ENCODE peak calls at places on chromosomes 3 and 15, in five cellular contexts. U is PC-9, J is IMR-90, P is heart left ventricle, I is tibial artery. D is an unnamed sample.

GRCh38 chr3:48408823-48409281 is 21.0 kb downstream of the PLXNB1 start:
- DNase-seq in U (no peak), P (no peak), I (peak; percentile 18), J (no peak), D (no peak)

GRCh38 chr3:13671536-13672233 is 122.8 kb downstream of the FBLN2 start:
- DNase-seq in U (no peak), J (no peak), I (no peak), P (no peak), D (no peak)

GRCh38 chr3:24472358-24472757 is 22.3 kb downstream of the THRB start:
- DNase-seq in J (no peak), I (no peak), U (no peak), P (no peak), D (no peak)

GRCh38 chr3:12934431-12934830 is 93.1 kb upstream of the RPL32 start:
- DNase-seq in I (peak; percentile 75), P (peak; percentile 92), J (no peak), U (no peak), D (peak; percentile 77)

GRCh38 chr15:58748787-58749531 is 548 bp downstream of the ADAM10 start:
- DNase-seq in I (peak; percentile 53), J (no peak), P (peak; percentile 64), U (peak; percentile 31), D (peak; percentile 36)

GRCh38 chr3:125556314-125556713 is 36.3 kb upstream of the SNX4 start:
- DNase-seq in U (no peak), I (no peak), P (no peak), J (peak; percentile 89), D (peak; percentile 70)

GRCh38 chr15:81349271-81349670 is 24.7 kb downstream of the TMC3 start:
- DNase-seq in U (no peak), J (no peak), I (no peak), P (no peak), D (no peak)

GRCh38 chr3:30548605-30549004 is 57.8 kb upstream of the TGFBR2 start:
- DNase-seq in J (no peak), U (no peak), P (no peak), I (no peak), D (no peak)

GRCh38 chr3:182697345-182697919 is 95.9 kb upstream of the ATP11B start:
- DNase-seq in U (no peak), J (no peak), I (no peak), P (no peak), D (no peak)

GRCh38 chr3:185397676-185398075 is 34.7 kb downstream of the MAP3K13 start:
- DNase-seq in U (no peak), I (no peak), P (peak; percentile 72), J (no peak), D (no peak)

GRCh38 chr3:77655421-77655820 is 615.5 kb downstream of the ROBO2 start:
- DNase-seq in I (no peak), U (no peak), J (no peak), P (no peak), D (peak; percentile 2)

GRCh38 chr3:59559721-59560514 is 510.1 kb upstream of the CFAP20DC start:
- DNase-seq in J (peak; percentile 97), U (peak; percentile 9), P (no peak), I (no peak), D (peak; percentile 100)

GRCh38 chr3:69872783-69873378 is 126.7 kb upstream of the SAMMSON start:
- DNase-seq in P (peak; percentile 40), I (no peak), J (peak; percentile 60), U (no peak), D (peak; percentile 50)

GRCh38 chr3:64836097-64836496 is 148.3 kb upstream of the ADAMTS9 start:
- DNase-seq in J (no peak), I (no peak), P (no peak), U (no peak), D (no peak)

GRCh38 chr3:55620361-55621025 is 133.4 kb upstream of the WNT5A start:
- DNase-seq in U (peak; percentile 79), I (no peak), J (peak; percentile 87), P (no peak), D (peak; percentile 43)

DNA sequence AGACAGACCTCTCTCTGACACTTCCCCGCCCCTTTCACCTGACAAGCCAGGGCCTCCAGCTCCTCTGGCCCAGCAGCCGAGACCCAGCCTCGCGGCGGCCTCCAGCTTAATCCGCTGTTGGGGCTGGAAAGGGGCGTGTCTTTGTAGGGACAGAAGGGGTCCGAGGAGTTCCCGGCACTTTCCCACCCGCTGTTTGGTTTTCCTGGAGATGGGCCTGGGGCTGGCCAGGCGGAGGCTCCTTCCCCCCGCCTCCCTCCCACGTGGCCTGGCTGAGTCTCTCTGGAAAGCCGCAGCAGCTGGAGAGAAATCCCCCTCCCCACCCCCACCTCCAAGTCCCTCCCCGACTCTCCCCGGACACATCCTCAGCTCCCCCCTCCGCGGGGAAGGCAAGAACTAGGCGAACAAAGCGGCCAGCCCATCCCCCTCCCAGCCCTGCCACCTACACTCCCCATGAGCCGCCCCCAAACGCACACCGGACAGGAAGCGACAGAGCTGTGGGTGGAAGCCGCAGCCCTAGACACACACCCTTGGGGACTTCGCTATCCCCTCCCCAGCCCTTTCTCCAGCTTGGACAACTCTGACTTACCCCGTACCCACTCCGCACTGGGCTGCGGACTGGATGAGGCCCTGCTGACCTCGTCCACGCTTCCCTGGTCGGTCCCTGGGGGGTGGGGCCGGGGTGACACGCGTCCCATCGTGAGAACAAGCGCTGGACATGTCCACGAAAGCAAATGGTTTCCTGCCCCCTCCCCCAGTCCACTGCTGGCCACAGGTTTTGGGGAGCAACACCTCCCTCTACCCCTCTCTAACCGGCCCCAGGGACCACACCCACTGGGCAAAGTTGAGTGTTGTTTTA is 1.2 kb downstream of the IGDCC4 start:
- DNase-seq in P (peak; percentile 50), J (peak; percentile 73), U (no peak), I (no peak), D (peak; percentile 63)
- H3K4me3 ChIP-seq in P (peak overlapping the region; percentile 49), J (peak overlapping the region; percentile 59), U (no peak overlapping the region), I (peak overlapping the region; percentile 51), D (peak overlapping the region; percentile 62)

GRCh38 chr15:71386448-71387236 is 271.4 kb downstream of the THSD4 start:
- DNase-seq in P (no peak), U (no peak), I (no peak), J (peak; percentile 38), D (no peak)
- TF ChIP-seq CTCF in P (peak; percentile 40), U (peak; percentile 59), I (peak; percentile 80), J (peak; percentile 48), D (peak; percentile 25)

DNA sequence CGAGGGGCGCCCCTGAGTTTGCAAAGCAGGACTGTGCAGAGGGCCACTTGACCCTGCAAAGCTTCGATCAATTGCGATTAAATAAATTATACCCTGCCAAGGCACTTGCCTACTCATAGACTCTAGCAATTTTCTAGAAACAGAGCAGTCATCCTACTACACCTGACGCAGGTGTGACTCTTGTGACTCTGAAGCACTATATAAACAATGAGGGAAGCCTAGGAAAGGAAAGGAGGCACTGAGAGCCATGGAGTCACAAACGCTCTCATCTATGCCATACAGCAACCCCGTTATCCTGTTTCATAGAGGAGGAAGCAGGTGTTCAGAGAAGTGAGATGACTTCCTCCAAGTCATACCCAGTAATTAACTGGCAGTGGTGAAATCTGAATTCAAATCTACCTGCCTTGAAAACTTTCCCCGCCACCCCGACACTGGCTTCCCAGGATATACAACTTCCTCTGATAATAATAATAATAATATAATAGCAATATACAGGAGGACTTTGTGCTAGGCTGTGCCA is 14.4 kb downstream of the ARHGEF3 start:
- DNase-seq in I (no peak), U (no peak), J (no peak), P (no peak), D (no peak)
- H3K4me1 ChIP-seq in I (peaks cover 17% of the 10 kb centered on the region), U (peaks cover 7% of the 10 kb centered on the region), J (peaks cover 12% of the 10 kb centered on the region), P (peaks cover 100% of the 10 kb centered on the region), D (peaks cover 2% of the 10 kb centered on the region)

GRCh38 chr3:193872265-193872753 is 263.6 kb upstream of the HES1 start:
- DNase-seq in P (no peak), I (no peak), J (peak; percentile 98), U (peak; percentile 94), D (peak; percentile 99)
- H3K4me3 ChIP-seq in P (no peak overlapping the region), I (no peak overlapping the region), J (no peak overlapping the region), U (no peak overlapping the region), D (no peak overlapping the region)

GRCh38 chr3:152695810-152696209 is 139.1 kb upstream of the P2RY1 start:
- DNase-seq in I (no peak), P (no peak), J (no peak), U (no peak), D (peak; percentile 7)
- TF ChIP-seq CTCF in I (no peak), P (peak; percentile 11), J (no peak), U (no peak), D (no peak)

DNA sequence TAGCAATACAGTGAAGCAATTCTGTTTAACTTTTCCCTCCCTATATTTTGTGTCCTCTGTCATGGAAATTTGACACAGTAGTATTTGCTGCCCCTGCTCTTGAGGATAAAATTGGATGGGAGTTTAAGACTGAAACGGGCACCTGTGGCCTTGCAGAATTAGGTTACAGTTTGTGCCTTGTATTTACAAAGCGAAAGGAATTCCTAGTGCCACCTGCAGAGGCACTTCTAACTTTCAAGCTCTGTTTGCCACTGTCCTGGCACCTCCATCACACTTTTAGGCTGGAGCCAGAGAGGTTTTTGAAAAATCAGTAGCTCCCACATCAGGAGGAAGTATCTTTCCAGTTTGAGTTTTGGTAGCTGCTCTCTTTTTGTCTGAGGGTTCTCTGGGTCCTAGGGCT is 39.5 kb downstream of the CD86 start:
- DNase-seq in P (no peak), U (no peak), J (no peak), I (no peak), D (no peak)
- H3K4me1 ChIP-seq in P (peaks cover 21% of the 10 kb centered on the region), U (no peaks in the 10 kb centered on the region), J (no peaks in the 10 kb centered on the region), I (no peaks in the 10 kb centered on the region), D (no peaks in the 10 kb centered on the region)